ENCODE peak calls at places on chromosomes 4 and X, in four cellular contexts. A is heart left ventricle, T is GM23248, C is ascending aorta. J is an unnamed sample. For H3K4me1 and H3K9me3, the result is how much of the 10 kb centered on the place peaks cover.

GRCh38 chr4:86387013-86387412 is 27.2 kb upstream of the MAPK10 start:
- DNase-seq in A (no peak), T (no peak), C (no peak), J (no peak)

GRCh38 chr4:139319571-139319970 is 17.3 kb upstream of the NDUFC1 start:
- DNase-seq in A (no peak), T (no peak), C (no peak), J (no peak)

GRCh38 chr4:98343640-98344039 is 82.5 kb downstream of the RAP1GDS1 start:
- DNase-seq in A (no peak), T (peak), C (no peak), J (no peak)

GRCh38 chrX:115344885-115345653 is 55.6 kb downstream of the LUZP4 start:
- DNase-seq in A (peak), T (peak), C (peak), J (peak)

GRCh38 chrX:48890934-48891401 is 6.6 kb downstream of the TIMM17B start:
- DNase-seq in A (no peak), T (peak), C (peak), J (no peak)

GRCh38 chr4:139658185-139658584 is 7.4 kb upstream of the MGST2 start:
- DNase-seq in A (no peak), T (no peak), C (no peak), J (no peak)

GRCh38 chrX:56802921-56803848 is 74.1 kb downstream of the NBDY start:
- DNase-seq in A (peak), T (peak), C (peak), J (peak)

GRCh38 chr4:180567080-180567479 is 1676.1 kb upstream of the TENM3 start:
- DNase-seq in A (no peak), T (no peak), C (no peak), J (no peak)

GRCh38 chrX:10039821-10040793 is 72.9 kb downstream of the CLDN34 start:
- DNase-seq in A (no peak), T (peak), C (no peak), J (no peak)

GRCh38 chr4:85565761-85566480 is 91.0 kb downstream of the ARHGAP24 start:
- DNase-seq in A (no peak), T (peak), C (no peak), J (no peak)

GRCh38 chrX:123481908-123482873 is 250.7 kb downstream of the THOC2 start:
- DNase-seq in A (no peak), T (peak), C (no peak), J (no peak)

GRCh38 chr4:40890199-40890598 is 140.4 kb downstream of the NSUN7 start:
- DNase-seq in A (no peak), T (no peak), C (peak), J (no peak)

GRCh38 chr4:176767183-176767582 is 25.5 kb downstream of the VEGFC start:
- DNase-seq in A (no peak), T (peak), C (no peak), J (no peak)

GRCh38 chrX:31423575-31424284 is 351.9 kb upstream of the FTHL17 start:
- DNase-seq in A (peak), T (peak), C (no peak), J (no peak)

GRCh38 chr4:98632258-98632657 is 26.2 kb downstream of the TSPAN5 start:
- DNase-seq in A (no peak), T (no peak), C (no peak), J (no peak)

GRCh38 chrX:15747626-15748173 is 9.6 kb downstream of the CA5B start:
- DNase-seq in A (no peak), T (no peak), C (no peak), J (no peak)

GRCh38 chrX:38804481-38805293 is 3.4 kb downstream of the MID1IP1 start:
- DNase-seq in A (peak), T (peak), C (peak), J (peak)

GRCh38 chr4:94995684-94996394 is 238.1 kb downstream of the BMPR1B start:
- DNase-seq in A (peak), T (peak), C (peak), J (no peak)

GRCh38 chrX:42050345-42050744 is 127.0 kb upstream of the CASK start:
- DNase-seq in A (peak), T (no peak), C (no peak), J (no peak)

GRCh38 chrX:102672876-102673275 is 21.6 kb downstream of the GPRASP1 start:
- DNase-seq in A (no peak), T (no peak), C (no peak), J (no peak)

GRCh38 chr4:73964862-73965611 is 16.8 kb downstream of the PF4 start:
- DNase-seq in A (no peak), T (peak), C (no peak), J (no peak)

GRCh38 chr4:91099666-91100065 is 972.5 kb downstream of the CCSER1 start:
- DNase-seq in A (no peak), T (no peak), C (no peak), J (no peak)

GRCh38 chr4:40479378-40479777 is 144.2 kb downstream of the CHRNA9 start:
- DNase-seq in A (no peak), T (no peak), C (no peak), J (no peak)

GRCh38 chr4:73127839-73128448 is 58.4 kb upstream of the COX18 start:
- DNase-seq in A (no peak), T (peak), C (no peak), J (no peak)

GRCh38 chr4:18524667-18525066 is 503.1 kb upstream of the LCORL start:
- DNase-seq in A (no peak), T (no peak), C (no peak), J (no peak)

GRCh38 chr4:146222313-146222712 is 8.0 kb downstream of the REELD1 start:
- DNase-seq in A (no peak), T (peak), C (no peak), J (no peak)

GRCh38 chrX:149372861-149373260 is 132.2 kb downstream of the IDS start:
- DNase-seq in A (no peak), T (no peak), C (no peak), J (no peak)

GRCh38 chr4:33940281-33940680 is 2304.0 kb downstream of the ARAP2 start:
- DNase-seq in A (no peak), T (peak), C (no peak), J (no peak)

GRCh38 chrX:66110112-66110511 is 53.9 kb upstream of the HEPH start:
- DNase-seq in A (no peak), T (peak), C (no peak), J (no peak)

GRCh38 chr4:101081695-101082369 is 265.5 kb downstream of the PPP3CA start:
- DNase-seq in A (no peak), T (no peak), C (no peak), J (no peak)

GRCh38 chrX:95427389-95427788 is 1257.3 kb upstream of the DIAPH2 start:
- DNase-seq in A (no peak), T (peak), C (no peak), J (no peak)

GRCh38 chr4:56976878-56977320 is 507 bp downstream of the NOA1 start:
- DNase-seq in A (no peak), T (peak), C (peak), J (peak)

GRCh38 chr4:78778530-78778929 is 2.4 kb downstream of the BMP2K start:
- DNase-seq in A (no peak), T (no peak), C (no peak), J (no peak)
- H3K27ac ChIP-seq in A (peak), T (no peak), C (no peak), J (no peak)

GRCh38 chr4:169010125-169011023 is at the start of gene CBR4:
- DNase-seq in A (peak), T (peak), C (peak), J (peak)
- H3K4me1 ChIP-seq in A (under half), T (under half), C (under half), J (under half)

DNA sequence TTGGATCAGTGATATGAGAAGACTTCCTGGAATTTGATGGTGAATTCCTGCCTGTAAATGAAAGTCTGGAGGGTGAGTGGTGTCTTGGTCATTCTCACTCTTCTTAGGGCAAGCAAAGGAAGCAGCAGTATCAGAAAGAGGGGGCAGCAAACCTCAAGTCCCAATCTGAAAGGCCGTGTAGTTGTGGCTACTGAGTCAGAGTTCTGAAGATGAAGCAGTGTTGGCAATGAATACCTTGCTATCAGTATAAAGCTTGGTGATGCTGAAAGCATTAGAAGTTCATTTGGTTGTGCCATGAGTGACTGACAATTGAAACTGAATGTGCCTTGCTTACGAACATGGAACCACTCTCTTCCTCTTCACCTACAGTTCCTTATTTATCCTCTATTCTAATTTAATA is 35.0 kb upstream of the GLRA3 start:
- DNase-seq in A (no peak), T (no peak), C (no peak), J (no peak)
- H3K9me3 ChIP-seq in A (under half), T (under half), C (under half), J (under half)

GRCh38 chr4:152935138-152935537 is 985 bp upstream of the FHDC1 start:
- DNase-seq in A (no peak), T (no peak), C (no peak), J (peak)
- H3K27ac ChIP-seq in A (no peak), T (no peak), C (no peak), J (no peak)

GRCh38 chrX:19865567-19866363 is 21.6 kb downstream of the SH3KBP1 start:
- DNase-seq in A (no peak), T (no peak), C (no peak), J (no peak)
- H3K4me1 ChIP-seq in A (under half), T (under half), C (under half), J (under half)

GRCh38 chr4:64230709-64231310 is 178.4 kb downstream of the TECRL start:
- DNase-seq in A (no peak), T (peak), C (no peak), J (no peak)
- H3K9me3 ChIP-seq in A (half or more), T (under half), C (under half), J (half or more)

GRCh38 chr4:109816894-109817293 is 1.3 kb downstream of the GAR1 start:
- DNase-seq in A (no peak), T (peak), C (no peak), J (no peak)
- H3K27ac ChIP-seq in A (no peak), T (no peak), C (no peak), J (no peak)

GRCh38 chr4:8274066-8274652 is 4.6 kb downstream of the HTRA3 start:
- DNase-seq in A (no peak), T (no peak), C (no peak), J (peak)

GRCh38 chr4:8274772-8275241 is 5.3 kb downstream of the HTRA3 start:
- DNase-seq in A (peak), T (peak), C (peak), J (peak)

GRCh38 chr4:8271821-8272220 is 2.3 kb downstream of the HTRA3 start:
- DNase-seq in A (no peak), T (no peak), C (no peak), J (no peak)

GRCh38 chr4:8272472-8273428 is 3.2 kb downstream of the HTRA3 start:
- DNase-seq in A (peak), T (no peak), C (no peak), J (peak)

DNA sequence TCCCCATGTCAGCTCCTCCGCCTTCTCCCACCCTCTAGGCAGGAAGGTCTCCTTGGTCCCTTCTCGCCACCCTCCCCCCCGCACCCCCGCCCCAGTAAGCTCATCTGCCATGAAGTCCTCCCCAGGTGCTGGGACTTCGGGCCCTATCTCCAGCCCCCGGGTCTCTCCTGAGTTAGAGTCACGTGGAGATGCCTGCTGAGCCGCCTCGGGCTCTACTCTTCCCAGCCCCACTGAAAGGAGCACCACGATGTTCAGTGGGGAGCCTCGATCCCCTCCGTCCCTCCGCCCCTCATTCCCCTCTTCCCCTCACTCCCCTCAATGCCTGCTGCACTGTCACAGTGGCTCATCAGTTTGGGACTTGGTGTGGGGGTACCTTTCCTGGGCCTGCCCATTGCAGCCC is 3.9 kb downstream of the HTRA3 start:
- DNase-seq in A (no peak), T (no peak), C (no peak), J (peak)
- H3K4me1 ChIP-seq in A (under half), T (under half), C (under half), J (under half)

GRCh38 chrX:154698630-154699248 is 45.4 kb upstream of the CTAG2 start:
- DNase-seq in A (no peak), T (no peak), C (no peak), J (no peak)
- H3K9me3 ChIP-seq in A (under half), T (under half), C (under half), J (under half)

GRCh38 chr4:137601924-137602323 is 69.6 kb upstream of the PCDH18 start:
- DNase-seq in A (no peak), T (peak), C (no peak), J (no peak)
- H3K27ac ChIP-seq in A (no peak), T (no peak), C (no peak), J (no peak)

J was measured in kidney.